ENCODE peak calls at places on chromosomes 3 and 15, in eight cellular contexts. D is lower lobe of right lung; F is WERI-Rb-1; Y is GM23338; R is neural progenitor cell; A is trophoblast cell; O is pancreas; U is CD8-positive, alpha-beta memory T cell. W is an unnamed sample.

GRCh38 chr3:9808345-9809037 is 1.6 kb upstream of the TTLL3 start:
- DNase-seq in D (no peak), F (peak; percentile 71), Y (peak; percentile 86), R (peak; percentile 77), A (no peak), O (no peak), U (peak; percentile 61), W (peak; percentile 55)

GRCh38 chr3:50189274-50189673 is 2.1 kb upstream of the GNAT1 start:
- DNase-seq in D (peak; percentile 71), F (peak; percentile 85), Y (peak; percentile 92), R (peak; percentile 89), A (peak; percentile 55), O (peak; percentile 84), U (no peak), W (no peak)

GRCh38 chr15:39079296-39079834 is 501.5 kb upstream of the THBS1 start:
- DNase-seq in D (no peak), F (no peak), Y (no peak), R (no peak), A (no peak), O (peak; percentile 32), U (no peak), W (no peak)

GRCh38 chr3:135992072-135992471 is 26.5 kb downstream of the PPP2R3A start:
- DNase-seq in D (no peak), F (no peak), Y (no peak), R (no peak), A (no peak), O (no peak), U (no peak), W (no peak)

GRCh38 chr15:88580532-88580931 is 34.1 kb upstream of the DET1 start:
- DNase-seq in D (no peak), F (no peak), Y (no peak), R (no peak), A (no peak), O (no peak), U (no peak), W (no peak)

GRCh38 chr3:53804697-53805462 is 41.3 kb downstream of the CHDH start:
- DNase-seq in D (no peak), F (no peak), Y (no peak), R (no peak), A (peak; percentile 92), O (no peak), U (no peak), W (no peak)

GRCh38 chr3:110526732-110527727 is 544.6 kb upstream of the NECTIN3 start:
- DNase-seq in D (no peak), F (no peak), Y (peak; percentile 61), R (peak; percentile 10), A (peak; percentile 63), O (no peak), U (no peak), W (no peak)

GRCh38 chr3:184716652-184717607 is 5.1 kb upstream of the MAGEF1 start:
- DNase-seq in D (no peak), F (peak; percentile 32), Y (peak; percentile 67), R (peak; percentile 87), A (no peak), O (no peak), U (no peak), W (no peak)

GRCh38 chr3:190101320-190102117 is 19.2 kb downstream of the P3H2 start:
- DNase-seq in D (no peak), F (no peak), Y (peak; percentile 45), R (peak; percentile 27), A (no peak), O (no peak), U (no peak), W (no peak)

GRCh38 chr3:129441215-129441614 is 1.2 kb downstream of the IFT122 start:
- DNase-seq in D (no peak), F (no peak), Y (no peak), R (no peak), A (no peak), O (no peak), U (no peak), W (peak; percentile 46)

GRCh38 chr3:129442486-129442885 is 2.5 kb downstream of the IFT122 start:
- DNase-seq in D (no peak), F (no peak), Y (no peak), R (no peak), A (no peak), O (no peak), U (no peak), W (no peak)

GRCh38 chr3:129440648-129441190 is 695 bp downstream of the IFT122 start:
- DNase-seq in D (no peak), F (no peak), Y (no peak), R (no peak), A (no peak), O (no peak), U (no peak), W (no peak)

GRCh38 chr3:129442947-129443346 is 2.9 kb downstream of the IFT122 start:
- DNase-seq in D (no peak), F (no peak), Y (no peak), R (no peak), A (no peak), O (no peak), U (no peak), W (no peak)

DNA sequence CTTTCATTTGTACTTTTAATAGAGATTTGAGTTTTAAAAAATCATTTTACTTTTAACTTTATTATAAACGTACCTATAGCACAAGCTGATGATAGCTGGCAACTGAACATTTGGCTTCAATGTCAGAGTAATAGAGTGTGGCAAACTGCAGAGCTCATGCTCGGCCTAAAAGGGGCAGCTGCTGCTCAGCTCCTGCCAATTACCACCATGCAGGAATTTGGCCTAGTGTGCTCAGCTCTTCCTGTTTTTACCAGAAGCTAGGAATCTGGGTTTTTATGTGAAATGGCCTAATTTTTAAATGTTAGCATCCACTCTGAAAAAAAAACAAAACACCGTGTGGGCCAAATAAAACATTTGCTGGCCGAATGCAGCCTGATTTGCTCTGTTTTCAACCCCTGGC is 1.8 kb downstream of the IFT122 start:
- DNase-seq in D (no peak), F (no peak), Y (no peak), R (no peak), A (no peak), O (no peak), U (no peak), W (no peak)
- H3K27ac ChIP-seq in D (peak overlapping the region; percentile 91), F (no peak overlapping the region), Y (no peak overlapping the region), R (no peak overlapping the region), A (no peak overlapping the region), O (no peak overlapping the region), U (peak overlapping the region; percentile 70), W (peak overlapping the region; percentile 95)

GRCh38 chr3:197748597-197749314 is 927 bp upstream of the FYTTD1 start:
- DNase-seq in D (no peak), F (no peak), Y (no peak), R (no peak), A (no peak), O (no peak), U (no peak), W (no peak)
- H3K27ac ChIP-seq in D (peak overlapping the region; percentile 94), F (no peak overlapping the region), Y (no peak overlapping the region), R (no peak overlapping the region), A (no peak overlapping the region), O (peak overlapping the region; percentile 73), U (peak overlapping the region; percentile 66), W (peak overlapping the region; percentile 94)

DNA sequence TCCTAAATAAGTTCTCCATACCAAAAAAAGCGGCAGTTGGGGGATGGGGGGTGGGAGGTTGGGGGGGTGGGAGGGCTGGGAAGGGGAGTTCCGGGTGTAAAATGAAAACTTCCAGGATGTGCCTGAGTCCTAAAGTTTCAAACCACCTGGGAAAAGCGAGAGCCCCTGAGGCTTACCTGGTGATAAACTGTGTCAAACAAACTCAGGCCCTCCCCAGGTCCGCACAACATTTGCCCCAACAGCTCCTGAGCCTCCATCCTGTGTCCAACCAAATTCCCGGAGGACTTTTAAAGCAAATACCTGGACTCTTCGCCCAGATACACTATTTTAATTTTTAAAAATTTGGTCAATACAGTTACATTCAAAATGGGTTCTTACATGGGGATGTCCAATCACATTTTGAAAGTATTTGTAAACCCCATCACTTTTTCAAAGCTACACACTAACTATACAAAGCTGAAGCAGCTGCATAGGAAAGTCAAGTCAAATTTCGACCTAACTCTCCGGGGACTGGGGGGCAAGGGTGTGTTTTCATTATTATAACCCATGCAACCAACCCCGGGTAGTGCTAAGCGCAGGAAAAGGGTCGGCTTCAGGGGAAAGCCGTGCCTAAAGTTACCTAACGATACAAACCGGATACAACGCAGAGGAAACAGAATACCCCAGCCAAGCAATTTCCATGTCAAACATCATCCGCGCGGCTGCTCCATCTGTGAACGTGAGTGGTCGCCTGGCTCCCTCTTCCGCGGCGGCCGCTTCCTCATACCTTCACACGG is 680 bp upstream of the FOXB1 start:
- DNase-seq in D (no peak), F (no peak), Y (no peak), R (no peak), A (no peak), O (peak; percentile 40), U (no peak), W (no peak)
- H3K27ac ChIP-seq in D (no peak overlapping the region), F (no peak overlapping the region), Y (no peak overlapping the region), R (no peak overlapping the region), A (no peak overlapping the region), O (no peak overlapping the region), U (no peak overlapping the region), W (no peak overlapping the region)

GRCh38 chr15:80776420-80777045 is 2.6 kb upstream of the CEMIP start:
- DNase-seq in D (peak; percentile 66), F (peak; percentile 72), Y (peak; percentile 88), R (peak; percentile 88), A (peak; percentile 75), O (peak; percentile 78), U (peak; percentile 67), W (peak; percentile 66)
- H3K27ac ChIP-seq in D (peak overlapping the region; percentile 57), F (no peak overlapping the region), Y (no peak overlapping the region), R (no peak overlapping the region), A (no peak overlapping the region), O (no peak overlapping the region), U (no peak overlapping the region), W (no peak overlapping the region)

DNA sequence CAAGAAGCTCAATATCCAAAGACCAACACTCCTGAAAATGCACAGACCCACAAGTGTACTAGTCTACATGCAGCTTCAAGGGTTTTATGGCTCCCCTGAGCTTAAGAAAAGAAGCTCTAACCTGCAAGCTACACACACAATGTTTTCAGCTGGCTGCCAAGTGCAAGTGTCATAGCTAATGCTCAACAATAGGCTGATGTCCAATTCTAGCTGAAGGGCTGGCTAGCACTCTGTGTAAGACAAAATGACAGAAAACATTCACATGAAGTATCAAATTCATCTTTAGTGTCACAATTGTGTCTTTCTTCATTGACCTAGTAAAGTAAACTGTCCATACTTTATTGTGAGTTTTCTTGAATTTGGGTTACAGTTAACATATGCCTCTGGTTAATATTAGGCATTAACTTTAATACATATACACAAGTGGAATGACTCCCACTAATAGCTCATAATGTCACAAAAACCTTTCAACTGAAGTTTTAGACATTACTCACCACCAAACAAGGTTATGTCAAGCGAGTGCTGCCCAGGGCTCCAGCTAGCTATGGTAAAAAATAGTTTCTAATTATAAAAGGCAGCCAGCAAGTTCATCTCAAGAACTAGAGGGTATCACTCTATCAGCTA is 15.1 kb downstream of the ABI3BP start:
- DNase-seq in D (no peak), F (no peak), Y (no peak), R (no peak), A (no peak), O (no peak), U (no peak), W (no peak)
- H3K27ac ChIP-seq in D (no peak overlapping the region), F (no peak overlapping the region), Y (no peak overlapping the region), R (no peak overlapping the region), A (no peak overlapping the region), O (no peak overlapping the region), U (no peak overlapping the region), W (no peak overlapping the region)

W was measured in naive thymus-derived CD4-positive, alpha-beta T cell.